ENCODE peak calls at places on chromosome 12, in five cellular contexts. One of them, this sample, is unnamed.

GRCh38 chr12:95173392-95174251 is 43.6 kb downstream of the FGD6 start:
- DNase-seq in tibial nerve: peak; percentile 78
- DNase-seq in right lobe of liver: peak; percentile 60
- DNase-seq in astrocyte: peak; percentile 95
- DNase-seq in testis: peak; percentile 68
- DNase-seq in this sample: no peak

GRCh38 chr12:129296636-129297035 is 443.4 kb downstream of the GLT1D1 start:
- DNase-seq in tibial nerve: no peak
- DNase-seq in right lobe of liver: no peak
- DNase-seq in astrocyte: peak; percentile 41
- DNase-seq in testis: no peak
- DNase-seq in this sample: no peak

GRCh38 chr12:107238276-107238675 is 144.9 kb upstream of the CRY1 start:
- DNase-seq in tibial nerve: no peak
- DNase-seq in right lobe of liver: no peak
- DNase-seq in astrocyte: peak; percentile 73
- DNase-seq in testis: no peak
- DNase-seq in this sample: no peak

GRCh38 chr12:76764856-76765255 is 941 bp downstream of the ZDHHC17 start:
- DNase-seq in tibial nerve: peak; percentile 18
- DNase-seq in right lobe of liver: no peak
- DNase-seq in astrocyte: no peak
- DNase-seq in testis: peak; percentile 42
- DNase-seq in this sample: no peak

GRCh38 chr12:14868916-14869315 is 16.7 kb downstream of the MGP start:
- DNase-seq in tibial nerve: no peak
- DNase-seq in right lobe of liver: no peak
- DNase-seq in astrocyte: no peak
- DNase-seq in testis: no peak
- DNase-seq in this sample: no peak

GRCh38 chr12:108234155-108234554 is 105.0 kb downstream of the CMKLR1 start:
- DNase-seq in tibial nerve: peak; percentile 34
- DNase-seq in right lobe of liver: no peak
- DNase-seq in astrocyte: no peak
- DNase-seq in testis: peak; percentile 16
- DNase-seq in this sample: peak; percentile 5

GRCh38 chr12:100359822-100360221 is 2.9 kb downstream of the SLC17A8 start:
- DNase-seq in tibial nerve: no peak
- DNase-seq in right lobe of liver: no peak
- DNase-seq in astrocyte: peak; percentile 54
- DNase-seq in testis: no peak
- DNase-seq in this sample: no peak

GRCh38 chr12:70849265-70849960 is 71.1 kb downstream of the PTPRR start:
- DNase-seq in tibial nerve: no peak
- DNase-seq in right lobe of liver: no peak
- DNase-seq in astrocyte: peak; percentile 33
- DNase-seq in testis: no peak
- DNase-seq in this sample: no peak

GRCh38 chr12:111361717-111362576 is 6.9 kb downstream of the PHETA1 start:
- DNase-seq in tibial nerve: no peak
- DNase-seq in right lobe of liver: peak; percentile 63
- DNase-seq in astrocyte: no peak
- DNase-seq in testis: peak; percentile 63
- DNase-seq in this sample: no peak

GRCh38 chr12:69897744-69898143 is 72.7 kb downstream of the MYRFL start:
- DNase-seq in tibial nerve: no peak
- DNase-seq in right lobe of liver: no peak
- DNase-seq in astrocyte: peak; percentile 98
- DNase-seq in testis: no peak
- DNase-seq in this sample: no peak

GRCh38 chr12:107310621-107311020 is 217.3 kb upstream of the CRY1 start:
- DNase-seq in tibial nerve: no peak
- DNase-seq in right lobe of liver: no peak
- DNase-seq in astrocyte: no peak
- DNase-seq in testis: no peak
- DNase-seq in this sample: no peak

GRCh38 chr12:65203376-65203775 is 34.0 kb downstream of the LEMD3 start:
- DNase-seq in tibial nerve: no peak
- DNase-seq in right lobe of liver: no peak
- DNase-seq in astrocyte: no peak
- DNase-seq in testis: no peak
- DNase-seq in this sample: no peak

GRCh38 chr12:70543444-70543843 is 93.8 kb downstream of the PTPRB start:
- DNase-seq in tibial nerve: no peak
- DNase-seq in right lobe of liver: no peak
- DNase-seq in astrocyte: peak; percentile 93
- DNase-seq in testis: no peak
- DNase-seq in this sample: no peak

GRCh38 chr12:6315704-6316597 is 5.5 kb downstream of the PLEKHG6 start:
- DNase-seq in tibial nerve: no peak
- DNase-seq in right lobe of liver: no peak
- DNase-seq in astrocyte: no peak
- DNase-seq in testis: no peak
- DNase-seq in this sample: no peak

DNA sequence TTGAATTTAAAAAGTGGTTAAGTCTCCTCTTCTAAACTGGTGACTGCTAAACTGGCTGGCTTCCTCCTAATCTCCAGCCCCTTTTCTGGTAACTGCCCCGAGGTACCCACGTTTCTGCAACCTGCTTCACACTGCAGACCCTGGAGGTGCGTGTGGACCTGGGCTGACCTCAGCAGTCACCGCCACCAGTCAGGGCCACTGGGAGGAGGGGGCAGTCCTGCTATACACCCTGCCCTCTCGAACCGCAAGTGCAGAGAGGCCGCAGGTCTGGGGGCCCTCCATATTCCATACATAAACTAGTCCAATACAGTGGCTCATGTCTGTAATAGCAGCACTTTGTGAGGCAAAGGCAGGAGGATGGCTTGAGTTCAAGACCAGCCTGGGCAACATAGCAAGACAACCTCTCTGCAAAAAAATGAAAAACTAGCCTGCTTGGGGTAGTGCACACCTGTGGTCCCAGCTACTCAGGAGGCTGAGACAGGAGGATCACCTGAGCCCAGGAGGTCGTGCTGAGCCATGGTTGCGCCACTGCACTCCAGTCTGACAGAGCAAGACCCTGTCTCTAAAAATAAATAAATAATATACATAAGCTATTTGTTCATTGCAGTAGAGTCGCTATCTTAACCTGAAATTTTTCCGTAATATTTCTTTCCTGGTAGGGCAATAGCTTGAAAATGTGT is 25.6 kb downstream of the VPS37B start:
- DNase-seq in tibial nerve: no peak
- DNase-seq in right lobe of liver: no peak
- DNase-seq in astrocyte: no peak
- DNase-seq in testis: no peak
- DNase-seq in this sample: no peak
- H3K27ac ChIP-seq in tibial nerve: no peak overlapping the region
- H3K27ac ChIP-seq in right lobe of liver: peak overlapping the region; percentile 62
- H3K27ac ChIP-seq in astrocyte: no peak overlapping the region
- H3K27ac ChIP-seq in testis: peak overlapping the region; percentile 90
- H3K27ac ChIP-seq in this sample: peak overlapping the region; percentile 63

DNA sequence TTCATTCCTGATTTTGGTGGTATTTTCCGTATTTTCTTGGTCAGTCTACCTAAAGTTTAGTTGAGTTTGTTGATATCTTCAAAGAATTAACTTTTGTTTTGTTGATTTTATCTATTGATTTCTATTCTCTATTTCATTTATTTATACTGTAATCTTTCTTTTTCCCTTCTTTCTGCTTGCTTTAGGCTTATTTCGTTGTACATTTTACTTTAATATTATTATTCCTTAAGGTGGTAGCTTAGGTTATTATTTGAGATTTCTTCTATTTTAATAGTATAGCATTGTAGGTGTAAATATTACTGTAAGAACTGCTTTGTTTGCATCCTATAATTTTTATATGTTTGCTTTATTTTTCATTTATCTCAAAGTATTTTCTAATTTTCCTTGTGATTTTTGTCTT is 21.4 kb upstream of the KLRF1 start:
- DNase-seq in tibial nerve: no peak
- DNase-seq in right lobe of liver: no peak
- DNase-seq in astrocyte: no peak
- DNase-seq in testis: no peak
- DNase-seq in this sample: no peak
- H3K27ac ChIP-seq in tibial nerve: no peak overlapping the region
- H3K27ac ChIP-seq in right lobe of liver: no peak overlapping the region
- H3K27ac ChIP-seq in astrocyte: no peak overlapping the region
- H3K27ac ChIP-seq in testis: no peak overlapping the region
- H3K27ac ChIP-seq in this sample: no peak overlapping the region

GRCh38 chr12:120080043-120080400 is 36.5 kb downstream of the RAB35 start:
- DNase-seq in tibial nerve: no peak
- DNase-seq in right lobe of liver: no peak
- DNase-seq in astrocyte: no peak
- DNase-seq in testis: no peak
- DNase-seq in this sample: no peak

GRCh38 chr12:120077260-120077659 is 39.3 kb downstream of the RAB35 start:
- DNase-seq in tibial nerve: no peak
- DNase-seq in right lobe of liver: no peak
- DNase-seq in astrocyte: no peak
- DNase-seq in testis: no peak
- DNase-seq in this sample: no peak

GRCh38 chr12:120076651-120077050 is 39.9 kb downstream of the RAB35 start:
- DNase-seq in tibial nerve: no peak
- DNase-seq in right lobe of liver: no peak
- DNase-seq in astrocyte: no peak
- DNase-seq in testis: no peak
- DNase-seq in this sample: no peak

GRCh38 chr12:120079352-120080042 is 37.1 kb downstream of the RAB35 start:
- DNase-seq in tibial nerve: no peak
- DNase-seq in right lobe of liver: no peak
- DNase-seq in astrocyte: no peak
- DNase-seq in testis: no peak
- DNase-seq in this sample: no peak

GRCh38 chr12:120078868-120079267 is 37.7 kb downstream of the RAB35 start:
- DNase-seq in tibial nerve: no peak
- DNase-seq in right lobe of liver: no peak
- DNase-seq in astrocyte: no peak
- DNase-seq in testis: no peak
- DNase-seq in this sample: no peak
- H3K27ac ChIP-seq in tibial nerve: no peak overlapping the region
- H3K27ac ChIP-seq in right lobe of liver: no peak overlapping the region
- H3K27ac ChIP-seq in astrocyte: no peak overlapping the region
- H3K27ac ChIP-seq in testis: no peak overlapping the region
- H3K27ac ChIP-seq in this sample: no peak overlapping the region

DNA sequence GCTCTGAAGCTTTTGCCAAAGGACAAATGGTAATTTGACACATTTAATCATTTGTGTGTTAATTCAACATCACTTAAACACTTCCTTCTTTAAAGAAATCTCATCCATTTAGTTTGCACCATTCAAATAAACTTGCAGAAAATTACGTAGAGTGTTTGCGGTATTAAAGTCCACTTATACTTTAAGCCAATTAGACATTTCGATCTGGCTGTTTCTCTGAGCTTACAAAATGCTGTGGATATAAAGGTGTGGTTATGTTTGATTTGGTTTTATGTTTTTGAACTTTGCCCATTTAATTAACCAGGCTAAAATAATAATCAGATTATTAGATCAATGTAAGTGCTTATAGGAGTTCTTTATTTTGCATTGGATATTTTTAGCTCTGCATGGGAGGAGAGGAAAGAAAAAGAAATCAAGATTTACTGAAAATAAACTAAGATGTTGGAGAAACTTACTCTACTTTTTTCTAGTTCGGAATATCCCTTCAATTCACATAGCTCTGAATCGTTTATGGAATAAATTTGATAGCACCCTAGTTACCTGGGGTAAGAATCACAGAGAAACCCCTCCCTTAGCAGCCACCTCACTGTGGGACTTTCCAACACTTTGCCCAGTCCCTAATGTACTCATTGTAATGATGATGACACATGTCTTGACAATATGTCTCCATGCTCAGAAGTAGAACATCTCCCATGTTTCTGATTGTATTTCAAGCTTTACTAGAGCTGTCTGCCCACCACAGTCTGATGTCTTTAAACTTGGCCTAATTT is 268.0 kb downstream of the BTG1 start:
- DNase-seq in tibial nerve: no peak
- DNase-seq in right lobe of liver: no peak
- DNase-seq in astrocyte: no peak
- DNase-seq in testis: no peak
- DNase-seq in this sample: no peak
- H3K27ac ChIP-seq in tibial nerve: no peak overlapping the region
- H3K27ac ChIP-seq in right lobe of liver: no peak overlapping the region
- H3K27ac ChIP-seq in astrocyte: no peak overlapping the region
- H3K27ac ChIP-seq in testis: no peak overlapping the region
- H3K27ac ChIP-seq in this sample: no peak overlapping the region

GRCh38 chr12:32139064-32139421 is 32.4 kb downstream of the BICD1 start:
- DNase-seq in tibial nerve: peak; percentile 16
- DNase-seq in right lobe of liver: no peak
- DNase-seq in astrocyte: peak; percentile 59
- DNase-seq in testis: no peak
- DNase-seq in this sample: no peak
- H3K27ac ChIP-seq in tibial nerve: peak overlapping the region; percentile 65
- H3K27ac ChIP-seq in right lobe of liver: no peak overlapping the region
- H3K27ac ChIP-seq in astrocyte: peak overlapping the region; percentile 71
- H3K27ac ChIP-seq in testis: no peak overlapping the region
- H3K27ac ChIP-seq in this sample: peak overlapping the region; percentile 60

GRCh38 chr12:102427542-102427923 is 52.8 kb downstream of the IGF1 start:
- DNase-seq in tibial nerve: no peak
- DNase-seq in right lobe of liver: no peak
- DNase-seq in astrocyte: no peak
- DNase-seq in testis: peak; percentile 43
- DNase-seq in this sample: no peak
- H3K27ac ChIP-seq in tibial nerve: no peak overlapping the region
- H3K27ac ChIP-seq in right lobe of liver: no peak overlapping the region
- H3K27ac ChIP-seq in astrocyte: no peak overlapping the region
- H3K27ac ChIP-seq in testis: no peak overlapping the region
- H3K27ac ChIP-seq in this sample: no peak overlapping the region

GRCh38 chr12:124230789-124231188 is 64.1 kb upstream of the RFLNA start:
- DNase-seq in tibial nerve: no peak
- DNase-seq in right lobe of liver: no peak
- DNase-seq in astrocyte: no peak
- DNase-seq in testis: no peak
- DNase-seq in this sample: no peak

GRCh38 chr12:124233846-124234620 is 60.9 kb upstream of the RFLNA start:
- DNase-seq in tibial nerve: no peak
- DNase-seq in right lobe of liver: no peak
- DNase-seq in astrocyte: peak; percentile 51
- DNase-seq in testis: no peak
- DNase-seq in this sample: no peak

GRCh38 chr12:124232654-124232987 is 62.3 kb upstream of the RFLNA start:
- DNase-seq in tibial nerve: no peak
- DNase-seq in right lobe of liver: no peak
- DNase-seq in astrocyte: peak; percentile 52
- DNase-seq in testis: no peak
- DNase-seq in this sample: no peak

GRCh38 chr12:124231980-124232653 is 62.8 kb upstream of the RFLNA start:
- DNase-seq in tibial nerve: no peak
- DNase-seq in right lobe of liver: no peak
- DNase-seq in astrocyte: no peak
- DNase-seq in testis: no peak
- DNase-seq in this sample: no peak

GRCh38 chr12:124233041-124233836 is 61.7 kb upstream of the RFLNA start:
- DNase-seq in tibial nerve: no peak
- DNase-seq in right lobe of liver: no peak
- DNase-seq in astrocyte: peak; percentile 98
- DNase-seq in testis: no peak
- DNase-seq in this sample: no peak
- H3K27ac ChIP-seq in tibial nerve: no peak overlapping the region
- H3K27ac ChIP-seq in right lobe of liver: no peak overlapping the region
- H3K27ac ChIP-seq in astrocyte: peak overlapping the region; percentile 89
- H3K27ac ChIP-seq in testis: no peak overlapping the region
- H3K27ac ChIP-seq in this sample: no peak overlapping the region

GRCh38 chr12:26878661-26879119 is 45.7 kb upstream of the ITPR2 start:
- DNase-seq in tibial nerve: peak; percentile 26
- DNase-seq in right lobe of liver: peak; percentile 76
- DNase-seq in astrocyte: peak; percentile 11
- DNase-seq in testis: peak; percentile 92
- DNase-seq in this sample: no peak
- H3K27ac ChIP-seq in tibial nerve: peak overlapping the region; percentile 34
- H3K27ac ChIP-seq in right lobe of liver: no peak overlapping the region
- H3K27ac ChIP-seq in astrocyte: no peak overlapping the region
- H3K27ac ChIP-seq in testis: no peak overlapping the region
- H3K27ac ChIP-seq in this sample: no peak overlapping the region

This sample was measured in substantia nigra.